ENCODE peak calls at places on chromosome 14, in six cellular contexts. N is islet precursor cell; L is non-pigmented ciliary epithelial cell; I is EL; F is effector CD4-positive, alpha-beta T cell; O is pancreas. U is an unnamed sample.

GRCh38 chr14:45373877-45374276 is 120.9 kb upstream of the MIS18BP1 start:
- DNase-seq in N (no peak), L (no peak), I (no peak), F (no peak), O (no peak), U (no peak)

GRCh38 chr14:61648377-61648776 is 46.9 kb upstream of the HIF1A start:
- DNase-seq in N (no peak), L (no peak), I (no peak), F (no peak), O (no peak), U (no peak)

GRCh38 chr14:71705460-71705859 is 226.8 kb upstream of the RGS6 start:
- DNase-seq in N (no peak), L (no peak), I (peak), F (no peak), O (no peak), U (no peak)

GRCh38 chr14:102517412-102518062 is 8.0 kb upstream of the ANKRD9 start:
- DNase-seq in N (peak), L (no peak), I (no peak), F (no peak), O (peak), U (no peak)

GRCh38 chr14:105529506-105530445 is 3.4 kb downstream of the TMEM121 start:
- DNase-seq in N (no peak), L (no peak), I (no peak), F (no peak), O (peak), U (no peak)

GRCh38 chr14:42642787-42643186 is 1036.1 kb downstream of the LRFN5 start:
- DNase-seq in N (no peak), L (no peak), I (no peak), F (no peak), O (no peak), U (no peak)

GRCh38 chr14:59032821-59033220 is 155.6 kb upstream of the DAAM1 start:
- DNase-seq in N (no peak), L (no peak), I (no peak), F (no peak), O (no peak), U (no peak)

GRCh38 chr14:39015360-39015961 is 87.6 kb downstream of the SEC23A start:
- DNase-seq in N (no peak), L (no peak), I (peak), F (no peak), O (no peak), U (no peak)

GRCh38 chr14:61567838-61568571 is 127.3 kb upstream of the HIF1A start:
- DNase-seq in N (peak), L (no peak), I (no peak), F (no peak), O (no peak), U (no peak)

GRCh38 chr14:49892301-49892635 is 614 bp upstream of the ARF6 start:
- DNase-seq in N (no peak), L (peak), I (peak), F (peak), O (no peak), U (peak)

GRCh38 chr14:70995671-70996070 is 88.4 kb downstream of the PCNX1 start:
- DNase-seq in N (peak), L (no peak), I (peak), F (no peak), O (no peak), U (no peak)